ENCODE peak calls at places on chromosomes 2 and 18, in six cellular contexts. A is fibroblast of lung, R is neural crest cell, I is astrocyte, E is cardiac muscle cell, Z is psoas muscle. J is an unnamed sample.

GRCh38 chr2:154697422-154698237 is 865 bp upstream of the KCNJ3 start:
- DNase-seq in R (peak; percentile 20), A (peak; percentile 6), E (peak; percentile 7), Z (no peak), I (peak; percentile 1), J (no peak)

GRCh38 chr2:141021611-141022010 is 1109.2 kb downstream of the LRP1B start:
- DNase-seq in Z (no peak), R (no peak), I (no peak), E (peak; percentile 45), A (no peak), J (no peak)

GRCh38 chr2:134231965-134232340 is 21.9 kb upstream of the MGAT5 start:
- DNase-seq in I (peak; percentile 76), A (peak; percentile 86), E (no peak), R (no peak), Z (no peak), J (peak; percentile 69)

GRCh38 chr18:62420151-62420512 is 95.0 kb downstream of the TNFRSF11A start:
- DNase-seq in A (peak; percentile 65), Z (no peak), I (peak; percentile 60), R (no peak), E (peak; percentile 48), J (peak; percentile 26)

GRCh38 chr2:230974096-230974913 is 21.6 kb upstream of the SPATA3 start:
- DNase-seq in Z (no peak), A (peak; percentile 93), E (peak; percentile 90), R (no peak), I (peak; percentile 92), J (peak; percentile 62)

GRCh38 chr18:8721094-8721669 is 15.8 kb downstream of the MTCL1 start:
- DNase-seq in Z (no peak), R (no peak), E (no peak), I (no peak), A (no peak), J (no peak)

GRCh38 chr18:60038731-60039130 is 138.9 kb downstream of the PMAIP1 start:
- DNase-seq in E (no peak), I (peak; percentile 14), R (no peak), A (peak; percentile 21), Z (no peak), J (peak; percentile 77)

GRCh38 chr2:64273524-64274398 is 129.5 kb upstream of the PELI1 start:
- DNase-seq in E (peak; percentile 83), Z (peak; percentile 62), I (peak; percentile 95), A (peak; percentile 95), R (no peak), J (peak; percentile 94)

GRCh38 chr2:110770308-110770695 is 37.9 kb downstream of the ACOXL start:
- DNase-seq in A (no peak), E (no peak), R (no peak), I (no peak), Z (no peak), J (no peak)

GRCh38 chr2:219851801-219852481 is 224.5 kb downstream of the SLC4A3 start:
- DNase-seq in Z (no peak), R (no peak), I (peak; percentile 36), E (peak; percentile 19), A (peak; percentile 54), J (peak; percentile 4)

GRCh38 chr2:26016012-26016742 is 17.7 kb upstream of the RAB10 start:
- DNase-seq in I (no peak), A (no peak), E (peak; percentile 55), R (no peak), Z (no peak), J (no peak)

GRCh38 chr2:1550658-1551316 is 137.5 kb downstream of the TPO start:
- DNase-seq in I (no peak), R (peak; percentile 75), E (peak; percentile 55), Z (peak; percentile 72), A (peak; percentile 22), J (peak; percentile 27)

GRCh38 chr2:164840930-164841718 is 499 bp downstream of the COBLL1 start:
- DNase-seq in R (peak; percentile 65), E (peak; percentile 72), A (peak; percentile 71), I (peak; percentile 47), Z (peak; percentile 81), J (peak; percentile 71)

GRCh38 chr2:48228345-48228684 is 301.6 kb upstream of the STON1 start:
- DNase-seq in R (no peak), A (no peak), Z (no peak), E (no peak), I (no peak), J (no peak)

GRCh38 chr2:206208900-206209299 is 49.2 kb downstream of the EEF1B2 start:
- DNase-seq in I (no peak), E (no peak), Z (no peak), A (no peak), R (no peak), J (no peak)

GRCh38 chr18:1995041-1995612 is 576.2 kb downstream of the METTL4 start:
- DNase-seq in A (no peak), R (no peak), E (no peak), I (no peak), Z (no peak), J (no peak)

GRCh38 chr2:191446910-191447309 is 201.7 kb downstream of the MYO1B start:
- DNase-seq in Z (no peak), I (no peak), R (no peak), E (no peak), A (no peak), J (no peak)

GRCh38 chr2:191439481-191439880 is 194.3 kb downstream of the MYO1B start:
- DNase-seq in R (no peak), E (no peak), Z (no peak), A (no peak), I (no peak), J (no peak)

GRCh38 chr2:191441761-191442160 is 196.6 kb downstream of the MYO1B start:
- DNase-seq in A (peak; percentile 10), I (no peak), E (peak; percentile 25), R (no peak), Z (peak; percentile 55), J (peak; percentile 88)

GRCh38 chr2:191443446-191443845 is 198.2 kb downstream of the MYO1B start:
- DNase-seq in A (no peak), E (no peak), Z (no peak), I (no peak), R (no peak), J (peak; percentile 47)
- TF ChIP-seq CTCF in A (no peak), E (no peak), Z (no peak), I (no peak), R (no peak), J (no peak)

GRCh38 chr2:237475704-237476107 is 11.3 kb upstream of the MLPH start:
- DNase-seq in I (peak; percentile 83), E (peak; percentile 73), R (no peak), Z (no peak), A (peak; percentile 87), J (peak; percentile 71)
- TF ChIP-seq CTCF in I (no peak), E (peak; percentile 15), R (peak; percentile 38), Z (no peak), A (no peak), J (no peak)

GRCh38 chr2:149617476-149617875 is 29.9 kb upstream of the MMADHC start:
- DNase-seq in I (peak; percentile 64), R (no peak), Z (no peak), A (peak; percentile 74), E (no peak), J (peak; percentile 47)

GRCh38 chr2:149617057-149617456 is 29.5 kb upstream of the MMADHC start:
- DNase-seq in A (peak; percentile 39), R (no peak), E (peak; percentile 40), Z (no peak), I (peak; percentile 30), J (peak; percentile 29)

GRCh38 chr2:149611100-149611820 is 23.7 kb upstream of the MMADHC start:
- DNase-seq in E (no peak), R (no peak), Z (no peak), A (no peak), I (no peak), J (peak; percentile 20)

GRCh38 chr2:149612122-149612521 is 24.5 kb upstream of the MMADHC start:
- DNase-seq in R (no peak), A (peak; percentile 76), I (peak; percentile 62), Z (no peak), E (peak; percentile 70), J (peak; percentile 78)

DNA sequence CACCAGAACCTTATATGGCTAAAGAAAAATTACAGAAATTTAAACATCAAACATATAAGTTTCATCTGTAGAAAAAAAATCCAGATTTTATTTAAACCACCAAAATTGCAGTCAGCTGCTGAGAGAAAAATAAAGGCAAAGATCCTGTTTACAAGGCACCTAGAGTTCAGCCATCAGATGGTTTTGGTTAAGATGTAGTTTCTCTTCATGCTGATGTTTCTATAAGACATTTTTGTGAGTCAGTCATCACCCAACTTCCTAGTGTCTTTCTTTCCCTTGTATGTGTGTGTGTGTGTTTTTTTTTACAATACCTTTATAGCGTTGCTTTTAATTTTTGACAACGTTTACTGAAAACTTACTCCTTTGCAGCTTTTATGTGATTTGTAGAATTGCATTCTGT is 26.1 kb upstream of the MMADHC start:
- DNase-seq in Z (no peak), A (peak; percentile 48), I (peak; percentile 35), R (no peak), E (no peak), J (peak; percentile 79)
- TF ChIP-seq CTCF in Z (no peak), A (no peak), I (no peak), R (no peak), E (no peak), J (no peak)

GRCh38 chr2:118169359-118170005 is 81.2 kb downstream of the INSIG2 start:
- DNase-seq in E (no peak), I (no peak), A (no peak), R (no peak), Z (peak; percentile 55), J (no peak)
- TF ChIP-seq CTCF in E (no peak), I (no peak), A (no peak), R (no peak), Z (no peak), J (no peak)

GRCh38 chr2:99819766-99820165 is 322.6 kb downstream of the AFF3 start:
- DNase-seq in R (no peak), E (no peak), A (no peak), Z (no peak), I (peak; percentile 17), J (no peak)

GRCh38 chr2:99821572-99822369 is 320.6 kb downstream of the AFF3 start:
- DNase-seq in Z (no peak), A (peak; percentile 91), I (peak; percentile 90), E (peak; percentile 17), R (no peak), J (peak; percentile 51)

GRCh38 chr2:99822487-99823218 is 319.7 kb downstream of the AFF3 start:
- DNase-seq in R (peak; percentile 28), Z (no peak), I (peak; percentile 55), A (peak; percentile 63), E (no peak), J (no peak)

GRCh38 chr2:99818842-99819241 is 323.5 kb downstream of the AFF3 start:
- DNase-seq in R (no peak), Z (no peak), I (peak; percentile 21), A (no peak), E (peak; percentile 14), J (no peak)

DNA sequence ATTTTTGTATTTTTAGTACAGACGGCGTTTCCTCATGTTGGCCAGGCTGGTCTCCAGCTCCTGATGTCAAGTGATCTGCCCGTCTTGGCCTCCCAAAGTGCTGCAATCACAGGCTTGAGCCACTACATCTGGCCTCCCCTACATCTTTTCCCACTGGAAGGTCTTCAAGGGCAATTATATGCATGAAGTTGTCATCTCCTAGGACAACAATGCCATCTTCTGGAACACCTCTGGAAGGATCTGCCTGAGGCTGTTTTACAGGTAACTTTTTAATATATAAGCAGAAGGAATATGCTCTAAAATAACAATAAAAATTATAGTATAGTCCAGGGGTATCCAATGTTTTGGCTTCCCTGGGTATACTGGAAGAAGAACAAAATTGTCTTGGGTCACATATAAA is 321.4 kb downstream of the AFF3 start:
- DNase-seq in E (peak; percentile 7), I (no peak), A (no peak), Z (no peak), R (no peak), J (peak; percentile 24)
- TF ChIP-seq CTCF in E (no peak), I (no peak), A (no peak), Z (peak; percentile 29), R (no peak), J (peak; percentile 40)